ENCODE peak calls at places on chromosomes 16 and 17, in five cellular contexts. P, Z, L, R and I are unnamed samples.

GRCh38 chr17:35028531-35029262 is 34.8 kb downstream of the RFFL start:
- DNase-seq in L (no peak), Z (no peak), R (no peak), P (no peak), I (no peak)

GRCh38 chr16:79278506-79278905 is 322.0 kb downstream of the MAF start:
- DNase-seq in L (peak; percentile 50), R (no peak), Z (no peak), P (no peak), I (no peak)

GRCh38 chr17:17186051-17186450 is 20.1 kb downstream of the PLD6 start:
- DNase-seq in P (no peak), Z (no peak), R (no peak), L (no peak), I (no peak)

GRCh38 chr17:76036497-76037380 is 9.6 kb upstream of the EVPL start:
- DNase-seq in Z (no peak), R (no peak), P (no peak), L (no peak), I (no peak)

GRCh38 chr16:2040450-2041105 is 7.1 kb downstream of the NTHL1 start:
- DNase-seq in L (no peak), Z (no peak), R (no peak), P (no peak), I (no peak)

GRCh38 chr17:28570716-28571254 is 539 bp downstream of the PIGS start:
- DNase-seq in P (no peak), Z (no peak), R (no peak), L (peak; percentile 18), I (peak; percentile 34)

GRCh38 chr17:10751569-10751968 is 21.7 kb upstream of the TMEM220 start:
- DNase-seq in P (no peak), R (no peak), Z (no peak), L (no peak), I (no peak)

GRCh38 chr17:42843358-42843934 is 934 bp upstream of the AOC2 start:
- DNase-seq in P (no peak), R (no peak), Z (peak; percentile 58), L (no peak), I (peak; percentile 38)

GRCh38 chr17:81821147-81821546 is 11.9 kb downstream of the MCRIP1 start:
- DNase-seq in L (no peak), R (no peak), Z (no peak), P (no peak), I (no peak)

GRCh38 chr16:1489077-1489476 is 333 bp upstream of the PTX4 start:
- DNase-seq in R (no peak), P (no peak), L (no peak), Z (no peak), I (no peak)

GRCh38 chr16:57616241-57616640 is 12.2 kb upstream of the ADGRG1 start:
- DNase-seq in P (no peak), L (no peak), R (no peak), Z (no peak), I (no peak)

GRCh38 chr16:17058471-17058870 is 412.3 kb downstream of the XYLT1 start:
- DNase-seq in P (no peak), Z (no peak), R (no peak), L (no peak), I (no peak)

GRCh38 chr17:12342609-12343248 is 322.1 kb downstream of the MAP2K4 start:
- DNase-seq in R (no peak), P (no peak), Z (no peak), L (no peak), I (no peak)

GRCh38 chr17:47694818-47695663 is 1.1 kb downstream of the TBKBP1 start:
- DNase-seq in Z (peak; percentile 24), P (no peak), L (no peak), R (peak; percentile 60), I (peak; percentile 63)